ENCODE peak calls at places on chromosome X, in four cellular contexts. One of them, this sample, is unnamed.

GRCh38 chrX:3699841-3700381 is 13.5 kb downstream of the PRKX start:
- DNase-seq in neural progenitor cell: no peak
- DNase-seq in neuronal stem cell: no peak
- DNase-seq in IMR-90: no peak
- DNase-seq in this sample: no peak

GRCh38 chrX:131854586-131854985 is 168.5 kb upstream of the STK26 start:
- DNase-seq in neural progenitor cell: no peak
- DNase-seq in neuronal stem cell: no peak
- DNase-seq in IMR-90: no peak
- DNase-seq in this sample: no peak

GRCh38 chrX:16804923-16805464 is 18.7 kb downstream of the TXLNG start:
- DNase-seq in neural progenitor cell: no peak
- DNase-seq in neuronal stem cell: no peak
- DNase-seq in IMR-90: no peak
- DNase-seq in this sample: no peak

GRCh38 chrX:2360731-2361130 is 140.0 kb downstream of the DHRSX start:
- DNase-seq in neural progenitor cell: no peak
- DNase-seq in neuronal stem cell: no peak
- DNase-seq in IMR-90: no peak
- DNase-seq in this sample: no peak

GRCh38 chrX:36913551-36913950 is 94.6 kb upstream of the FAM47C start:
- DNase-seq in neural progenitor cell: no peak
- DNase-seq in neuronal stem cell: no peak
- DNase-seq in IMR-90: no peak
- DNase-seq in this sample: no peak

GRCh38 chrX:15497865-15498264 is 2.7 kb upstream of the BMX start:
- DNase-seq in neural progenitor cell: peak; percentile 78
- DNase-seq in neuronal stem cell: peak; percentile 39
- DNase-seq in IMR-90: peak; percentile 33
- DNase-seq in this sample: peak; percentile 75

GRCh38 chrX:50579955-50580354 is 109.3 kb upstream of the DGKK start:
- DNase-seq in neural progenitor cell: peak; percentile 78
- DNase-seq in neuronal stem cell: peak; percentile 37
- DNase-seq in IMR-90: peak; percentile 57
- DNase-seq in this sample: peak; percentile 68

GRCh38 chrX:38768079-38768478 is 33.2 kb upstream of the MID1IP1 start:
- DNase-seq in neural progenitor cell: no peak
- DNase-seq in neuronal stem cell: no peak
- DNase-seq in IMR-90: peak; percentile 33
- DNase-seq in this sample: peak; percentile 19

GRCh38 chrX:40140706-40141499 is 43.1 kb upstream of the BCOR start:
- DNase-seq in neural progenitor cell: peak; percentile 70
- DNase-seq in neuronal stem cell: no peak
- DNase-seq in IMR-90: peak; percentile 47
- DNase-seq in this sample: no peak

GRCh38 chrX:23493941-23494374 is 159.3 kb downstream of the PTCHD1 start:
- DNase-seq in neural progenitor cell: no peak
- DNase-seq in neuronal stem cell: no peak
- DNase-seq in IMR-90: no peak
- DNase-seq in this sample: no peak

GRCh38 chrX:98407526-98408049 is 1523.9 kb downstream of the RPA4 start:
- DNase-seq in neural progenitor cell: no peak
- DNase-seq in neuronal stem cell: no peak
- DNase-seq in IMR-90: no peak
- DNase-seq in this sample: no peak

GRCh38 chrX:10174051-10174450 is 17.3 kb downstream of the CLCN4 start:
- DNase-seq in neural progenitor cell: no peak
- DNase-seq in neuronal stem cell: no peak
- DNase-seq in IMR-90: no peak
- DNase-seq in this sample: no peak
- H3K4me2 ChIP-seq in neural progenitor cell: no peak overlapping the region
- H3K4me2 ChIP-seq in neuronal stem cell: peak overlapping the region; percentile 11
- H3K4me2 ChIP-seq in IMR-90: no peak overlapping the region
- H3K4me2 ChIP-seq in this sample: no peak overlapping the region

GRCh38 chrX:112834976-112835375 is 5.7 kb downstream of the AMOT start:
- DNase-seq in neural progenitor cell: no peak
- DNase-seq in neuronal stem cell: no peak
- DNase-seq in IMR-90: no peak
- DNase-seq in this sample: no peak
- H3K4me2 ChIP-seq in neural progenitor cell: no peak overlapping the region
- H3K4me2 ChIP-seq in neuronal stem cell: no peak overlapping the region
- H3K4me2 ChIP-seq in IMR-90: no peak overlapping the region
- H3K4me2 ChIP-seq in this sample: peak overlapping the region; percentile 64

DNA sequence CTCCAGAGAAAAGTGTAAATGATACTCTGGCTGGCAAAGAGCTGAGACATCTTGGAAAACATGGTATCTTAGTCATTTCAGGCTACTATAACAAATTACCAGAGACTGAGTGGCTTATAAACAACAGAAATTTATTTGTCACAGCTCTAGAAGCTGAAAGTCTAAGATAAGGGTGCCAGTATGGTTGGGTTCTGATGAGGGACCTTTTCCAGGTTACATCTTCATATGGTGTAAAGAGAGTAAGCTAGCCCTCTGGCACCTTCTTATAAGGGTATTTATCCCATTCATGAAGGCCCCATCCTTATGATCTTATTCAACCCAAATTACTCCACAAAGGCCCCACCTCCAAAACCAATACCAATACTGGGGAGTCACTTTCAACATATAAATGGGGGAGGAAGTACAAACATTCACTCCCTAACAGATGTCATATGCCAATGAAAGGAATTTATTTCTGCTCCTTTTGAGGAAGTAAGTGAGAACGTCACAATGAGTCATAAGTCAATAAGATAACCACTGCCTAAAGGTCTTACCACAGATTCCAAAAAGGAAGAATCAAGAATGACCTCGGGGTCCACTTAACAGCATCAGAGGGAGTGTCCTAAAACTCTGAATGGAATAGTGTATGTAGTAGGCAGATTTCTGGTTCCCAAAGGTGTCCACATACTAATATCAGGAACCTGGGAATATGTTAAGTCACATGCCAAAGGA is 246.6 kb downstream of the OPHN1 start:
- DNase-seq in neural progenitor cell: no peak
- DNase-seq in neuronal stem cell: no peak
- DNase-seq in IMR-90: peak; percentile 47
- DNase-seq in this sample: no peak
- H3K4me2 ChIP-seq in neural progenitor cell: no peak overlapping the region
- H3K4me2 ChIP-seq in neuronal stem cell: no peak overlapping the region
- H3K4me2 ChIP-seq in IMR-90: no peak overlapping the region
- H3K4me2 ChIP-seq in this sample: no peak overlapping the region

GRCh38 chrX:41589634-41590270 is 99.0 kb upstream of the GPR34 start:
- DNase-seq in neural progenitor cell: no peak
- DNase-seq in neuronal stem cell: no peak
- DNase-seq in IMR-90: peak; percentile 28
- DNase-seq in this sample: peak; percentile 13
- H3K4me2 ChIP-seq in neural progenitor cell: no peak overlapping the region
- H3K4me2 ChIP-seq in neuronal stem cell: no peak overlapping the region
- H3K4me2 ChIP-seq in IMR-90: no peak overlapping the region
- H3K4me2 ChIP-seq in this sample: peak overlapping the region; percentile 65

GRCh38 chrX:42017971-42018370 is 94.6 kb upstream of the CASK start:
- DNase-seq in neural progenitor cell: no peak
- DNase-seq in neuronal stem cell: no peak
- DNase-seq in IMR-90: no peak
- DNase-seq in this sample: no peak

GRCh38 chrX:42021058-42021457 is 97.7 kb upstream of the CASK start:
- DNase-seq in neural progenitor cell: no peak
- DNase-seq in neuronal stem cell: no peak
- DNase-seq in IMR-90: no peak
- DNase-seq in this sample: no peak

GRCh38 chrX:42022158-42022557 is 98.8 kb upstream of the CASK start:
- DNase-seq in neural progenitor cell: no peak
- DNase-seq in neuronal stem cell: no peak
- DNase-seq in IMR-90: no peak
- DNase-seq in this sample: no peak

GRCh38 chrX:42023122-42023521 is 99.8 kb upstream of the CASK start:
- DNase-seq in neural progenitor cell: no peak
- DNase-seq in neuronal stem cell: no peak
- DNase-seq in IMR-90: no peak
- DNase-seq in this sample: no peak

GRCh38 chrX:42020225-42020624 is 96.9 kb upstream of the CASK start:
- DNase-seq in neural progenitor cell: no peak
- DNase-seq in neuronal stem cell: no peak
- DNase-seq in IMR-90: no peak
- DNase-seq in this sample: no peak
- H3K4me2 ChIP-seq in neural progenitor cell: no peak overlapping the region
- H3K4me2 ChIP-seq in neuronal stem cell: no peak overlapping the region
- H3K4me2 ChIP-seq in IMR-90: no peak overlapping the region
- H3K4me2 ChIP-seq in this sample: no peak overlapping the region

GRCh38 chrX:136112286-136112685 is 35.0 kb upstream of the FHL1 start:
- DNase-seq in neural progenitor cell: no peak
- DNase-seq in neuronal stem cell: no peak
- DNase-seq in IMR-90: no peak
- DNase-seq in this sample: no peak

GRCh38 chrX:136112781-136113180 is 34.6 kb upstream of the FHL1 start:
- DNase-seq in neural progenitor cell: no peak
- DNase-seq in neuronal stem cell: no peak
- DNase-seq in IMR-90: no peak
- DNase-seq in this sample: no peak

GRCh38 chrX:136104936-136105335 is 42.4 kb upstream of the FHL1 start:
- DNase-seq in neural progenitor cell: no peak
- DNase-seq in neuronal stem cell: no peak
- DNase-seq in IMR-90: no peak
- DNase-seq in this sample: no peak

GRCh38 chrX:136106920-136107534 is 40.3 kb upstream of the FHL1 start:
- DNase-seq in neural progenitor cell: no peak
- DNase-seq in neuronal stem cell: no peak
- DNase-seq in IMR-90: no peak
- DNase-seq in this sample: no peak
- H3K4me2 ChIP-seq in neural progenitor cell: no peak overlapping the region
- H3K4me2 ChIP-seq in neuronal stem cell: no peak overlapping the region
- H3K4me2 ChIP-seq in IMR-90: no peak overlapping the region
- H3K4me2 ChIP-seq in this sample: no peak overlapping the region

GRCh38 chrX:46965125-46965758 is 53.0 kb downstream of the JADE3 start:
- DNase-seq in neural progenitor cell: no peak
- DNase-seq in neuronal stem cell: no peak
- DNase-seq in IMR-90: peak; percentile 73
- DNase-seq in this sample: peak; percentile 22

GRCh38 chrX:46961574-46962279 is 49.5 kb downstream of the JADE3 start:
- DNase-seq in neural progenitor cell: peak; percentile 29
- DNase-seq in neuronal stem cell: no peak
- DNase-seq in IMR-90: no peak
- DNase-seq in this sample: no peak

GRCh38 chrX:46967547-46967946 is 55.3 kb downstream of the JADE3 start:
- DNase-seq in neural progenitor cell: no peak
- DNase-seq in neuronal stem cell: no peak
- DNase-seq in IMR-90: no peak
- DNase-seq in this sample: no peak
- H3K4me2 ChIP-seq in neural progenitor cell: no peak overlapping the region
- H3K4me2 ChIP-seq in neuronal stem cell: no peak overlapping the region
- H3K4me2 ChIP-seq in IMR-90: no peak overlapping the region
- H3K4me2 ChIP-seq in this sample: no peak overlapping the region

GRCh38 chrX:155259752-155260151 is 4.5 kb downstream of the RAB39B start:
- DNase-seq in neural progenitor cell: no peak
- DNase-seq in neuronal stem cell: no peak
- DNase-seq in IMR-90: no peak
- DNase-seq in this sample: no peak

GRCh38 chrX:155262970-155263754 is 1.1 kb downstream of the RAB39B start:
- DNase-seq in neural progenitor cell: no peak
- DNase-seq in neuronal stem cell: no peak
- DNase-seq in IMR-90: no peak
- DNase-seq in this sample: no peak

GRCh38 chrX:155266446-155266845 is 2.2 kb upstream of the RAB39B start:
- DNase-seq in neural progenitor cell: no peak
- DNase-seq in neuronal stem cell: no peak
- DNase-seq in IMR-90: no peak
- DNase-seq in this sample: no peak

DNA sequence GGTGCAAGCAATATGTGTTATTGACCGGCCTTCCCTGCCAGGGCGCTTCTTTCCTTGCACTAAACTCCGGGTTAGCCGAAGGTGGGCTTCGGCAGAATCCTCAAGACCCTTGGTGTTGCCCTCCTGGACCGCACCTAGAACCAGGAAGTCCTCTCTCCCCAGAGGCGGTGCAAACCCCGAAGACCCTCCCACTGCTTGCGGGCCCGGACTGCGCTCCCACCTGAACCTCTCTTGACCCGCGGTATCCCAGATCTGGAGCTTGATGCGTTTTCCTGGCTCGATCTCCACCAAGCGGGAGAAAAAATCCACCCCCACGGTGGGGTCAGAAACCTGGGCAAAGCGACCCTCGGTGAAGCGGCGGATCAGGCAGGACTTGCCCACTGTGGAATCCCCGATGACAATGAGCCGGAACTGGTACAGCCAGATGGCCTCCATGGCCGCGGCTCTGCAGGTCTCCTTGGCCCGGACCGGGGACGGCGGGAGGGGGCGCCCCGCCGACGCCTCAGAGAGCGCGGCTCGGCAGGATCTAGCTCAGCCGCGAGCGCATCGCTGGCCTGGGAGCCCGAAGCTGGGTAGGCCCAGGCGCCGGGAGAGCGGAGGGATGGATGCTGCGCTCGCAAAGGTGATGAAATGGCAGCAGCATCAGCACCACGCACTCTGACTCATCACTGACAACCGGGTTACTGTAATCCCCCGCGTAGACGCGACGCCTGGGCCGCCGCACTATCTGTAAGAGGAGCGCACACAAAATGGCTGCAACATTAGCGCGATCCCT is at the start of gene RAB39B:
- DNase-seq in neural progenitor cell: peak; percentile 75
- DNase-seq in neuronal stem cell: peak; percentile 33
- DNase-seq in IMR-90: peak; percentile 68
- DNase-seq in this sample: peak; percentile 61
- H3K4me2 ChIP-seq in neural progenitor cell: peak within 1 kb of the TSS; percentile 73
- H3K4me2 ChIP-seq in neuronal stem cell: peak within 1 kb of the TSS; percentile 49
- H3K4me2 ChIP-seq in IMR-90: no peak within 1 kb of the TSS
- H3K4me2 ChIP-seq in this sample: peak within 1 kb of the TSS; percentile 68

DNA sequence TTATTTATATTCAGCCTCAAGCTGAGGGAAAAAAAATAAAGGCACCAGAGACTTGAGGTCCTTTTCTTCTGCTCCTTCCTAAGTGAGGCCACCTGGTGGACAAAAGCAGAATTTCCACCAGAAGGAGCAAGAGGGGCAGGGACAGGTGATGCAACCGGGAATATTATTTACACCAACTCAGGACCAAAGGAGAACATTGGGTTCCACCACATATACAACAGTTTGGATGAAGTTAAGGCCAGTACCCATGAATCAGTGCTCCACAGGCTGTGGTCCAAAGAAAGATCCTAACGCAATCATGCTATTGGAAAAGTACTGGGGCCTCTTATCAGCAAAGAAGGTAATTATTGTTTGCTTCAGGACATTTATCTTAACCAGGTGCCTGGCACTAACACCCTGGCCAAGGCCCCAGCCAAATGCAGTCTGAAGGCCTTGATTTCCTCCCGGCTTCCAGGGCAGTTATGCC is 57.4 kb downstream of the TSC22D3 start:
- DNase-seq in neural progenitor cell: peak; percentile 82
- DNase-seq in neuronal stem cell: peak; percentile 54
- DNase-seq in IMR-90: peak; percentile 78
- DNase-seq in this sample: peak; percentile 92
- H3K4me2 ChIP-seq in neural progenitor cell: no peak overlapping the region
- H3K4me2 ChIP-seq in neuronal stem cell: no peak overlapping the region
- H3K4me2 ChIP-seq in IMR-90: no peak overlapping the region
- H3K4me2 ChIP-seq in this sample: peak overlapping the region; percentile 3

GRCh38 chrX:34903316-34903715 is 39.3 kb upstream of the FAM47B start:
- DNase-seq in neural progenitor cell: no peak
- DNase-seq in neuronal stem cell: no peak
- DNase-seq in IMR-90: peak; percentile 31
- DNase-seq in this sample: no peak
- H3K4me2 ChIP-seq in neural progenitor cell: no peak overlapping the region
- H3K4me2 ChIP-seq in neuronal stem cell: no peak overlapping the region
- H3K4me2 ChIP-seq in IMR-90: peak overlapping the region; percentile 50
- H3K4me2 ChIP-seq in this sample: no peak overlapping the region